ENCODE peak calls at places on chromosomes 13 and 19, in four cellular contexts. S, I, Z and Q are unnamed samples.

GRCh38 chr19:46466536-46467199 is 4.7 kb downstream of the PNMA8A start:
- DNase-seq in S (peak), I (peak), Z (peak), Q (no peak)

GRCh38 chr13:105403065-105403464 is 1132.4 kb downstream of the EFNB2 start:
- DNase-seq in S (peak), I (no peak), Z (no peak), Q (no peak)

GRCh38 chr13:97878421-97879375 is 74.8 kb upstream of the IPO5 start:
- DNase-seq in S (peak), I (no peak), Z (peak), Q (no peak)

GRCh38 chr13:106001443-106001842 is 534.0 kb downstream of the EFNB2 start:
- DNase-seq in S (no peak), I (no peak), Z (no peak), Q (no peak)

GRCh38 chr13:78241278-78241919 is 322.8 kb upstream of the EDNRB start:
- DNase-seq in S (peak), I (peak), Z (peak), Q (no peak)

GRCh38 chr19:50050406-50051223 is 24.8 kb downstream of the ZNF473 start:
- DNase-seq in S (peak), I (peak), Z (peak), Q (peak)

GRCh38 chr13:41467546-41467945 is 10.2 kb downstream of the RGCC start:
- DNase-seq in S (no peak), I (no peak), Z (no peak), Q (no peak)

GRCh38 chr19:17555929-17556813 is 722 bp downstream of the COLGALT1 start:
- DNase-seq in S (peak), I (peak), Z (peak), Q (no peak)

GRCh38 chr13:49020328-49020727 is 44.6 kb downstream of the FNDC3A start:
- DNase-seq in S (no peak), I (no peak), Z (peak), Q (no peak)

GRCh38 chr19:40392123-40392522 is 2.1 kb upstream of the HIPK4 start:
- DNase-seq in S (no peak), I (no peak), Z (peak), Q (no peak)

GRCh38 chr19:40390084-40390742 is at the start of gene HIPK4:
- DNase-seq in S (no peak), I (no peak), Z (peak), Q (no peak)

GRCh38 chr19:40394816-40395210 is 4.8 kb upstream of the HIPK4 start:
- DNase-seq in S (no peak), I (no peak), Z (peak), Q (no peak)

GRCh38 chr19:40393894-40394815 is 4.2 kb upstream of the HIPK4 start:
- DNase-seq in S (no peak), I (no peak), Z (peak), Q (no peak)

GRCh38 chr19:40392894-40393517 is 3.0 kb upstream of the HIPK4 start:
- DNase-seq in S (no peak), I (no peak), Z (peak), Q (no peak)
- TF ChIP-seq CTCF in S (no peak), I (peak), Z (peak), Q (no peak)

DNA sequence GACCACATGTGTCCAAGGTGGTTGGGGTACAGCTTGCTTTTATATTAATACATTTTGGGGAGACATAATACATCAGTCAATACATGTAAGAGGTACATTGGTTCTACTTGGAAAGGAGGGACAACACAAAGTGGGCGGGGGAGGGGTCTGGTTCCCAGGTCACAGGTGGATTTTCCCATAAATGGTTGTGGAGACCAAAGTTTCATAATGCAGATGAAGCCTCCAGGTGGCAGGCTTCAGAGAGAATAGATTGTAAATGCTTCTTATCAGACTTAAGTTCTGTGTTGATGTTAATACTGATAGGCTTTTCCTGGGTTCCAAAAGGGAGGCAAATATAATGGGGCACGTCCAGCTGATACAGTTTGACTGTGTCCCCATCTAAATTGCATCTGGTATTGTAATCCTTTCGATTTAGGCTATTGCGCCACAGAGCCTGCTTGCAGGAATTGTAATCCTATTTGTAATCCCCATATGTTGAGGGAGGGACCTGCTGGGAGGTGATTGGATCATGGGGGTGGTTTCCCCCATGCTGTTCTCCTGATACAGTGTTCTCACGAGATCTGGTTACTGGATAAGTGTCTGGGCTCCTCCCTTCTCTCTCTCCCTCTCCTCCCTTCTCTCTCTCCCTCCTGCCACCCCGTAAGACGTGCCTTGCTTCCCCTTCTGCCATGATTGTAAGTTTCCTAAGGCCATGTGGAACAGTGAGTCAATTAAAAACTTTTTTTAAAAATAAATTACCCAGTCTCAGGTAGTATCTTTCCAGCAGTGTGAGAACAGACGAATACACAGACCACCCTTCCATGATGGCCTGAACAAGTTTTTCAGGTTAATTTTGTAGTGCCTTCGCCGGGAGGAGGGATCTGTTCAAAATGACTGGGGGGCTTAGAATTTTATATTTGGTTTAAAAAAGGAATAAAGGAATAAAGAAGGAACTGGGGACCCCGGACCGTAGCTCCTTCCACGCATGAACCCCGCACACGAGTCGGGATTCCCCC is 44.9 kb downstream of the ZNF823 start:
- DNase-seq in S (peak), I (no peak), Z (no peak), Q (no peak)
- TF ChIP-seq CTCF in S (no peak), I (no peak), Z (no peak), Q (no peak)

GRCh38 chr13:99605417-99606321 is 104.4 kb downstream of the TM9SF2 start:
- DNase-seq in S (peak), I (peak), Z (peak), Q (no peak)

GRCh38 chr13:99608345-99608744 is 107.1 kb downstream of the TM9SF2 start:
- DNase-seq in S (no peak), I (no peak), Z (no peak), Q (no peak)

GRCh38 chr13:99606322-99607089 is 105.2 kb downstream of the TM9SF2 start:
- DNase-seq in S (peak), I (peak), Z (peak), Q (peak)

GRCh38 chr13:99614465-99614885 is 113.2 kb downstream of the TM9SF2 start:
- DNase-seq in S (no peak), I (no peak), Z (peak), Q (no peak)

DNA sequence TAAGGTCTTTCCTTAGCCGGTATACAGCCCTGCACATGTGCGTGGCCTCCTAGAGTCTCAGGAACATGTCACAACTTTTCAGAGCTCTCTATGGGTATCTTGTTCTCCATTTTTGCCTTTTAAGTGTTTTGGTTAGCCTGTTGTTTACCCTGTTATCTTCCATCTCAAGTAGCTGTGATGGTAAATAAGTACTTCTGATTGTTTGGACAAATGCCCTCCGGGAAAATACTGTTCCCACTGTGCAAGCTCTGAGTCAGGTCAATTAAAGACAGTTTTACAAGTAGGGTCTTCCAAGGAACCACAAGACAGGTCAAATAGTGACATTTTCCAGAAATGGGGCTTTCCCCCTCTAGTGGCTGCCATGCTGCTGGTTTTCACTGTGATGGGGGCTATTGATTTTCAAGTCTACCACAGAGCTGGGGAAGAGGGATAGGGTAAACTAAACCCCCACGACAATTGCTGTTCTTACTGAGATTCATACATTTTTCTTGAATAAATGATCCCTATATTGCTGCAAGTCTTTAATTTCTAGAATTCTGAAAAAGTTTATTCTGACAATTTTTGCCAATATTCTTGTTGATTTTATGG is 109.5 kb downstream of the TM9SF2 start:
- DNase-seq in S (no peak), I (no peak), Z (no peak), Q (no peak)
- TF ChIP-seq CTCF in S (peak), I (no peak), Z (peak), Q (peak)

GRCh38 chr19:14061751-14062557 is at the start of gene PALM3:
- DNase-seq in S (no peak), I (no peak), Z (peak), Q (no peak)

GRCh38 chr19:14061081-14061749 is 661 bp downstream of the PALM3 start:
- DNase-seq in S (peak), I (no peak), Z (peak), Q (no peak)

GRCh38 chr19:14059093-14059480 is 2.8 kb downstream of the PALM3 start:
- DNase-seq in S (no peak), I (no peak), Z (peak), Q (no peak)

GRCh38 chr19:14058182-14059092 is 3.4 kb downstream of the PALM3 start:
- DNase-seq in S (no peak), I (no peak), Z (peak), Q (no peak)

GRCh38 chr19:14059652-14060155 is 2.2 kb downstream of the PALM3 start:
- DNase-seq in S (no peak), I (no peak), Z (peak), Q (no peak)
- TF ChIP-seq CTCF in S (no peak), I (no peak), Z (no peak), Q (no peak)

GRCh38 chr13:19726611-19727010 is 56.1 kb downstream of the PSPC1 start:
- DNase-seq in S (peak), I (no peak), Z (peak), Q (no peak)
- TF ChIP-seq CTCF in S (no peak), I (no peak), Z (no peak), Q (no peak)

GRCh38 chr13:37751025-37751424 is 118.5 kb downstream of the TRPC4 start:
- DNase-seq in S (no peak), I (no peak), Z (no peak), Q (no peak)

GRCh38 chr13:37753776-37754175 is 115.8 kb downstream of the TRPC4 start:
- DNase-seq in S (no peak), I (no peak), Z (no peak), Q (no peak)

GRCh38 chr13:37752156-37752555 is 117.4 kb downstream of the TRPC4 start:
- DNase-seq in S (peak), I (no peak), Z (no peak), Q (no peak)

GRCh38 chr13:37747071-37747612 is 122.4 kb downstream of the TRPC4 start:
- DNase-seq in S (peak), I (no peak), Z (peak), Q (no peak)

GRCh38 chr13:37748913-37749312 is 120.7 kb downstream of the TRPC4 start:
- DNase-seq in S (no peak), I (no peak), Z (no peak), Q (no peak)
- TF ChIP-seq CTCF in S (no peak), I (no peak), Z (no peak), Q (no peak)

DNA sequence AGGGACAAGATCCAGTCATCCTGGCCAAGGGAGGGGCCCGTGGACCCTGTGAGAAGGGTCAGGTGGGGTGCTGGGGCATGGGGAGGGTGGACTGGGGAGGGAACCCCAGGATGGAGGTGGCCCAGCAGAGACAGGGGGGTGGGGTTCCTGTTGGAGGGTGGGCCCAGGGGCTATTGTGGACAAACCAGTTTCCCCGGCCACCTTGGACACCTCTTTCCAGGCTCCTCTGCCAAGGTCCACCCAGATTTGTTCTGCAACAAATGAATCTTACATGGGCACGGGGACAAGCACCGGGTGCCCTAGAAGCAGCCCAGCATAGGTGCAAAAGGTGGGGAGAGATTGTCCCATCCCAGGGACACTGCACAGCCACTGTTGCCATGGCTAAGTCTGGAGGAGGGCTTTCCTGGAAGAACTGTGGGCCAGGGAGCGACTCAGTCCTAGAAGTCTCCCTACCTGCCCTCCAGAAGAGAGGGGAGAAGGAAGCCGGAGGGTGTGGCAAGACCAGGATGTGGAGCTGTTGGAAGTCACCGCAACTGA is 2.2 kb upstream of the FBN3 start:
- DNase-seq in S (no peak), I (no peak), Z (peak), Q (no peak)
- TF ChIP-seq CTCF in S (no peak), I (no peak), Z (no peak), Q (no peak)

DNA sequence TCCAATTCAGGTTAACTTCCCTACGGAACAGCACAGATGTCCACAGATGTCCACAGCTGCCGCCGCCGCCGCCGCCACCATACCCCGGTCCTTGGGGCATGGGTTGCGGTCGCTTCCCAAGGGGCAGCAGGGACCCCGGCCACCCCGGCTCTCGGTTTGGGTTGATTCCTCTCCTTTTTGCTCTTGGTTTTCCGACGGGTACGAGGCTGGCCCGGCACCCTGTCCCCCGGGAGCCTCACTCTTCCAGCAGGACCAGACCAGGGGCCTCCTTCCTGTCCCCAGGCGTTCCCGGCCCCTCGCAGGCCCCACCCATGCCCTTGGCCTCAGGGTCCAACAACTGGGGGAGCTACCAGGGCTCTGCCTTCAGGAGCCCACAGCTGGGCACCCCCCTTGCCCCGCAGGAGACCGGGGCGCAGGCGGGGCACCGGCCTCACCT is 28.0 kb downstream of the ZBTB7A start:
- DNase-seq in S (no peak), I (no peak), Z (no peak), Q (no peak)
- TF ChIP-seq CTCF in S (no peak), I (no peak), Z (no peak), Q (no peak)